ENCODE peak calls at places on chromosomes 4 and X, in ten cellular contexts. N, V, Y, K, Z, B, S, H, G and P are unnamed samples.

GRCh38 chr4:141571368-141571767 is 65.0 kb upstream of the IL15 start:
- DNase-seq in N (no peak), V (peak; percentile 32), Y (no peak), K (peak; percentile 54), Z (no peak), B (no peak), S (no peak), H (no peak), G (no peak), P (no peak)

GRCh38 chr4:5028480-5028879 is 9.2 kb upstream of the CYTL1 start:
- DNase-seq in N (no peak), V (no peak), Y (no peak), K (no peak), Z (no peak), B (no peak), S (no peak), H (no peak), G (no peak), P (no peak)

GRCh38 chr4:11765849-11766453 is 337.3 kb upstream of the HS3ST1 start:
- DNase-seq in N (no peak), V (peak; percentile 68), Y (no peak), K (peak; percentile 51), Z (no peak), B (no peak), S (no peak), H (no peak), G (no peak), P (no peak)

GRCh38 chrX:14030248-14030592 is 528 bp upstream of the GEMIN8 start:
- DNase-seq in N (no peak), V (peak; percentile 29), Y (no peak), K (peak; percentile 44), Z (no peak), B (no peak), S (peak; percentile 10), H (no peak), G (no peak), P (no peak)

GRCh38 chrX:72381439-72382198 is 75.9 kb upstream of the CITED1 start:
- DNase-seq in N (no peak), V (no peak), Y (no peak), K (peak; percentile 12), Z (no peak), B (no peak), S (no peak), H (no peak), G (no peak), P (no peak)

GRCh38 chr4:112058433-112058832 is 86.8 kb upstream of the FAM241A start:
- DNase-seq in N (no peak), V (no peak), Y (no peak), K (no peak), Z (no peak), B (no peak), S (no peak), H (no peak), G (no peak), P (no peak)

GRCh38 chrX:48938721-48939416 is 18.5 kb downstream of the OTUD5 start:
- DNase-seq in N (no peak), V (no peak), Y (no peak), K (no peak), Z (no peak), B (no peak), S (no peak), H (no peak), G (no peak), P (no peak)

GRCh38 chrX:154363706-154364439 is 10.6 kb downstream of the FLNA start:
- DNase-seq in N (no peak), V (no peak), Y (no peak), K (no peak), Z (no peak), B (no peak), S (no peak), H (no peak), G (no peak), P (no peak)

GRCh38 chr4:40521957-40522356 is 107.7 kb downstream of the RBM47 start:
- DNase-seq in N (no peak), V (no peak), Y (no peak), K (no peak), Z (no peak), B (no peak), S (no peak), H (no peak), G (no peak), P (no peak)

GRCh38 chrX:150854856-150855255 is 43.6 kb downstream of the CD99L2 start:
- DNase-seq in N (no peak), V (no peak), Y (no peak), K (no peak), Z (no peak), B (no peak), S (no peak), H (no peak), G (no peak), P (no peak)

GRCh38 chrX:74606342-74606741 is 8.1 kb downstream of the RLIM start:
- DNase-seq in N (no peak), V (no peak), Y (no peak), K (no peak), Z (no peak), B (no peak), S (no peak), H (no peak), G (no peak), P (no peak)

GRCh38 chrX:24561121-24561520 is 86.0 kb downstream of the PCYT1B start:
- DNase-seq in N (no peak), V (peak; percentile 52), Y (no peak), K (no peak), Z (no peak), B (no peak), S (no peak), H (no peak), G (no peak), P (no peak)

GRCh38 chrX:14676431-14676830 is 147.1 kb downstream of the GLRA2 start:
- DNase-seq in N (no peak), V (peak; percentile 9), Y (no peak), K (peak; percentile 18), Z (no peak), B (no peak), S (no peak), H (no peak), G (no peak), P (no peak)

DNA sequence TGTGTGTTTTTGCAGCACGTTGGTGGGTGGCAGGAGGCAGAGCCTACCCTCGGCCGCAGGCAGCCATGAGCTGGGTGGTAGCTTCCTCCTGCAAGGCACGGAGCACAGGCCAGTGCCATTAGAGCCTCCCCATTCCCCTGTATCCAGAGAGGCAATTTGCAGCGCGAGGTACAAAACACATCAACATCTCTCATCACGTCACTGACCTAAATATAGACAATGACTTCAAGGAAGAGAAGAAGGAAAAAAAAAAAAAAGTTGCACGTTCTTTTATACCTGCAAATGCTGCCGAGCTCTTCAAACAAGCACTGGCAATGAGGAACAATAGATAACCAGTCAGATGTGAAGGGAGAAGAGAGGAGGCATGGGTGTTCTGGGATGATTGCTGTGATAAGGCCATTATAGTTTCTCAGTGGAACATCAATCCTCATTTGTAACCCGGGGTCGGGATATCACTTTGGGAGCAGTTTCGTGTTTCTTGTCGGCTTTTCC is 159.9 kb downstream of the MGST2 start:
- DNase-seq in N (no peak), V (no peak), Y (no peak), K (no peak), Z (no peak), B (no peak), S (no peak), H (no peak), G (no peak), P (no peak)
- H3K27ac ChIP-seq in N (no peak overlapping the region), V (no peak overlapping the region), Y (no peak overlapping the region), K (no peak overlapping the region), Z (no peak overlapping the region), B (no peak overlapping the region), S (no peak overlapping the region), H (no peak overlapping the region), G (no peak overlapping the region), P (no peak overlapping the region)

GRCh38 chr4:185836268-185837084 is 24.5 kb upstream of the SORBS2 start:
- DNase-seq in N (no peak), V (no peak), Y (no peak), K (no peak), Z (no peak), B (no peak), S (no peak), H (no peak), G (no peak), P (no peak)
- H3K27ac ChIP-seq in N (peak overlapping the region; percentile 83), V (no peak overlapping the region), Y (no peak overlapping the region), K (no peak overlapping the region), Z (no peak overlapping the region), B (no peak overlapping the region), S (no peak overlapping the region), H (no peak overlapping the region), G (peak overlapping the region; percentile 76), P (no peak overlapping the region)

GRCh38 chr4:26407466-26407865 is 82.8 kb downstream of the CCKAR start:
- DNase-seq in N (no peak), V (no peak), Y (no peak), K (no peak), Z (no peak), B (no peak), S (no peak), H (no peak), G (no peak), P (no peak)

GRCh38 chr4:26410385-26411293 is 79.6 kb downstream of the CCKAR start:
- DNase-seq in N (no peak), V (peak; percentile 76), Y (no peak), K (peak; percentile 79), Z (no peak), B (no peak), S (no peak), H (no peak), G (no peak), P (no peak)

GRCh38 chr4:26404597-26405323 is 83.9 kb downstream of the RBPJ start:
- DNase-seq in N (no peak), V (no peak), Y (no peak), K (no peak), Z (no peak), B (no peak), S (no peak), H (no peak), G (no peak), P (no peak)

GRCh38 chr4:26402458-26402857 is 81.6 kb downstream of the RBPJ start:
- DNase-seq in N (no peak), V (no peak), Y (no peak), K (no peak), Z (no peak), B (no peak), S (no peak), H (no peak), G (no peak), P (no peak)

GRCh38 chr4:26406346-26406975 is 83.8 kb downstream of the CCKAR start:
- DNase-seq in N (no peak), V (no peak), Y (no peak), K (peak; percentile 71), Z (no peak), B (no peak), S (no peak), H (no peak), G (no peak), P (no peak)
- H3K27ac ChIP-seq in N (no peak overlapping the region), V (no peak overlapping the region), Y (no peak overlapping the region), K (no peak overlapping the region), Z (no peak overlapping the region), B (no peak overlapping the region), S (no peak overlapping the region), H (no peak overlapping the region), G (peak overlapping the region; percentile 18), P (no peak overlapping the region)

DNA sequence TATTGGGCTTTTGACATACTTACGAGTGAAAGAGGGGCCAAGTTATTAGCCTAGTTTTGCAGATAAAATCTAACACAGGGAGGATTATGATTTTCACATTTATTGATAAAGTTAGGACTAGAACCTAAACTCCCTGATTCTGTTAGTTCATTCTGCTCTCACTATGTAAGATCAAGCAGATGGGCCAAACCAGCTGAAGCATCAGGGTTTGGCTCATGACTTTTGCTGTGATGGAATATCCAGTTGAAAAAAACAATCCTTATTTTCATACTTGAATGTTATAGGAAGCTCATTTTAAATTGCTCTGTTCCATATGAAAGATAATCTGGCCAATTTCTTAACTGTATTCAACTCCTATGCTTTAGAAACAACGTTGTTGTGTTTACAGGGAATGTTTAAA is 21.2 kb downstream of the SPRY1 start:
- DNase-seq in N (no peak), V (no peak), Y (no peak), K (no peak), Z (no peak), B (no peak), S (no peak), H (no peak), G (no peak), P (no peak)
- H3K27ac ChIP-seq in N (no peak overlapping the region), V (peak overlapping the region; percentile 95), Y (peak overlapping the region; percentile 52), K (no peak overlapping the region), Z (peak overlapping the region; percentile 70), B (peak overlapping the region; percentile 52), S (no peak overlapping the region), H (no peak overlapping the region), G (peak overlapping the region; percentile 66), P (no peak overlapping the region)